ENCODE peak calls at places on chromosomes 13 and 19, in seven cellular contexts. L, X, E, F, M, G and P are unnamed samples.

GRCh38 chr13:112229992-112230872 is 145.9 kb upstream of the SPACA7 start:
- DNase-seq in X (no peak), M (no peak), L (no peak), E (no peak), F (no peak), G (no peak), P (no peak)

GRCh38 chr13:98581971-98582702 is 5.2 kb upstream of the STK24 start:
- DNase-seq in X (no peak), G (peak; percentile 74), E (no peak), L (no peak), M (no peak), F (peak; percentile 89), P (no peak)

GRCh38 chr13:32897296-32897695 is 118.9 kb upstream of the KL start:
- DNase-seq in G (no peak), L (no peak), X (no peak), E (no peak), F (peak; percentile 86), M (no peak), P (no peak)

GRCh38 chr13:31267126-31267784 is 67.5 kb downstream of the B3GLCT start:
- DNase-seq in X (no peak), E (no peak), L (no peak), F (peak; percentile 79), M (no peak), G (no peak), P (no peak)

GRCh38 chr13:111482806-111483620 is 162.6 kb downstream of the TEX29 start:
- DNase-seq in M (no peak), G (no peak), L (no peak), F (no peak), X (no peak), E (no peak), P (no peak)

GRCh38 chr13:111920932-111921705 is 145.8 kb upstream of the SOX1 start:
- DNase-seq in L (no peak), E (no peak), M (no peak), F (no peak), X (no peak), G (no peak), P (no peak)

GRCh38 chr13:97495678-97496077 is 61.7 kb downstream of the RAP2A start:
- DNase-seq in X (no peak), M (no peak), G (no peak), F (peak; percentile 60), E (no peak), L (no peak), P (no peak)

GRCh38 chr13:105969761-105970160 is 565.7 kb downstream of the EFNB2 start:
- DNase-seq in G (no peak), X (no peak), M (no peak), E (no peak), L (peak; percentile 57), F (no peak), P (no peak)

GRCh38 chr19:39420769-39421168 is 8.3 kb downstream of the PLEKHG2 start:
- DNase-seq in M (no peak), E (no peak), F (no peak), X (no peak), G (no peak), L (no peak), P (no peak)

GRCh38 chr13:66673401-66673800 is 556.7 kb downstream of the PCDH9 start:
- DNase-seq in M (no peak), X (no peak), L (no peak), E (no peak), F (no peak), G (no peak), P (no peak)

GRCh38 chr13:33227927-33228644 is 57.5 kb downstream of the STARD13 start:
- DNase-seq in G (no peak), X (no peak), M (no peak), L (no peak), E (no peak), F (no peak), P (no peak)

GRCh38 chr13:21413013-21413412 is 46.1 kb downstream of the ZDHHC20 start:
- DNase-seq in F (peak; percentile 66), G (no peak), M (no peak), L (no peak), X (no peak), E (no peak), P (no peak)

GRCh38 chr19:39390460-39390758 is 497 bp downstream of the PAF1 start:
- DNase-seq in X (no peak), L (peak; percentile 86), F (peak; percentile 78), M (peak; percentile 79), E (peak; percentile 83), G (peak; percentile 45), P (no peak)

GRCh38 chr19:13269348-13269747 is 119.1 kb downstream of the IER2 start:
- DNase-seq in L (no peak), E (no peak), G (no peak), X (no peak), M (no peak), F (no peak), P (no peak)

GRCh38 chr19:33734913-33735312 is 61.8 kb upstream of the KCTD15 start:
- DNase-seq in L (no peak), G (no peak), M (no peak), X (peak; percentile 17), F (no peak), E (no peak), P (no peak)

GRCh38 chr19:3881272-3882040 is 971 bp downstream of the ATCAY start:
- DNase-seq in M (no peak), G (no peak), E (no peak), X (no peak), F (no peak), L (no peak), P (no peak)

GRCh38 chr19:49712397-49712859 is 21.5 kb downstream of the CPT1C start:
- DNase-seq in E (no peak), M (no peak), X (no peak), G (peak; percentile 43), F (peak; percentile 17), L (peak; percentile 57), P (no peak)

GRCh38 chr13:33208290-33208990 is 77.1 kb downstream of the STARD13 start:
- DNase-seq in F (peak; percentile 80), G (no peak), M (no peak), L (peak; percentile 34), E (no peak), X (no peak), P (no peak)

GRCh38 chr13:72745260-72745659 is 17.5 kb downstream of the BORA start:
- DNase-seq in M (no peak), L (no peak), F (no peak), G (no peak), X (no peak), E (no peak), P (no peak)

GRCh38 chr13:29937836-29938235 is 87.4 kb upstream of the UBL3 start:
- DNase-seq in E (peak; percentile 17), M (peak; percentile 48), X (no peak), G (no peak), L (no peak), F (no peak), P (no peak)

GRCh38 chr19:16654151-16654550 is 5.8 kb downstream of the SMIM7 start:
- DNase-seq in F (peak; percentile 15), L (peak; percentile 48), X (no peak), G (peak; percentile 41), E (no peak), M (no peak), P (no peak)

GRCh38 chr19:46994141-46994686 is 25.4 kb upstream of the NPAS1 start:
- DNase-seq in G (no peak), F (no peak), E (no peak), L (no peak), M (no peak), X (no peak), P (no peak)

GRCh38 chr13:61202042-61202441 is 213.6 kb downstream of the PCDH20 start:
- DNase-seq in M (no peak), F (no peak), G (no peak), E (no peak), L (no peak), X (no peak), P (no peak)

GRCh38 chr13:103203750-103204330 is 137.6 kb upstream of the SLC10A2 start:
- DNase-seq in G (no peak), L (no peak), E (no peak), M (no peak), F (no peak), X (no peak), P (no peak)

GRCh38 chr13:20616059-20616797 is 49.3 kb downstream of the IFT88 start:
- DNase-seq in G (peak; percentile 43), L (peak; percentile 11), X (no peak), E (no peak), M (no peak), F (peak; percentile 83), P (no peak)

GRCh38 chr19:6802336-6803035 is 30.0 kb downstream of the VAV1 start:
- DNase-seq in G (no peak), X (peak; percentile 8), M (peak; percentile 74), E (peak; percentile 64), F (peak; percentile 26), L (no peak), P (no peak)

GRCh38 chr19:6076675-6077463 is 33.4 kb downstream of the RFX2 start:
- DNase-seq in X (no peak), M (no peak), E (no peak), G (peak; percentile 88), L (peak; percentile 76), F (peak; percentile 82), P (no peak)

GRCh38 chr13:59745395-59745788 is 418.3 kb downstream of the DIAPH3 start:
- DNase-seq in F (peak; percentile 21), E (no peak), L (no peak), X (no peak), G (no peak), M (no peak), P (no peak)

GRCh38 chr19:3722443-3723109 is 14.4 kb downstream of the TJP3 start:
- DNase-seq in F (no peak), M (no peak), L (no peak), G (no peak), E (no peak), X (no peak), P (peak; percentile 64)

GRCh38 chr13:113863511-113864302 is at the start of gene GAS6:
- DNase-seq in M (peak; percentile 20), F (peak; percentile 52), X (peak; percentile 68), G (peak; percentile 73), L (peak; percentile 68), E (no peak), P (peak; percentile 41)

GRCh38 chr19:55109527-55110291 is 7.7 kb downstream of the PPP1R12C start:
- DNase-seq in X (no peak), L (no peak), M (no peak), F (no peak), E (no peak), G (no peak), P (no peak)

GRCh38 chr13:110423689-110424302 is 116.7 kb downstream of the COL4A2 start:
- DNase-seq in E (no peak), L (no peak), X (no peak), G (no peak), F (no peak), M (no peak), P (no peak)

GRCh38 chr19:44718441-44719261 is 19.7 kb downstream of the CEACAM16 start:
- DNase-seq in E (no peak), F (no peak), L (no peak), M (no peak), G (peak; percentile 73), X (no peak), P (no peak)

GRCh38 chr13:109809216-109809890 is 23.0 kb upstream of the IRS2 start:
- DNase-seq in X (no peak), M (no peak), G (no peak), F (no peak), E (no peak), L (no peak), P (no peak)

GRCh38 chr19:8149261-8150094 is at the start of gene FBN3:
- DNase-seq in L (no peak), G (no peak), E (no peak), F (no peak), X (no peak), M (no peak), P (peak; percentile 60)

GRCh38 chr19:38892841-38893240 is 6.6 kb downstream of the SIRT2 start:
- DNase-seq in X (no peak), M (no peak), G (no peak), E (no peak), F (no peak), L (no peak), P (no peak)